ENCODE peak calls at places on chromosome 15, in five cellular contexts. N is left ventricle myocardium inferior, Z is heart left ventricle, J is heart right ventricle, H is PC-3. F is an unnamed sample. For H3K4me1, the result is how much of the 10 kb centered on the place peaks cover.

GRCh38 chr15:94670436-94671034 is 439.2 kb downstream of the MCTP2 start:
- DNase-seq in N (no peak), H (peak), J (no peak), Z (no peak), F (peak)

GRCh38 chr15:84797212-84797611 is 19.9 kb upstream of the ALPK3 start:
- DNase-seq in Z (no peak), N (no peak), J (no peak), H (no peak), F (no peak)

GRCh38 chr15:23372284-23372683 is 17.7 kb downstream of the GOLGA8S start:
- DNase-seq in J (no peak), Z (no peak), N (no peak), H (no peak), F (peak)

GRCh38 chr15:32943691-32944090 is 225.9 kb downstream of the GREM1 start:
- DNase-seq in J (no peak), H (no peak), Z (no peak), N (no peak), F (no peak)

GRCh38 chr15:88401972-88402656 is 65.1 kb downstream of the MRPL46 start:
- DNase-seq in H (no peak), Z (peak), J (peak), N (peak), F (no peak)

GRCh38 chr15:39953521-39953920 is 19.6 kb downstream of the EIF2AK4 start:
- DNase-seq in J (no peak), H (no peak), N (no peak), Z (no peak), F (no peak)

GRCh38 chr15:96390986-96391385 is 60.5 kb downstream of the NR2F2 start:
- DNase-seq in N (no peak), H (no peak), Z (no peak), J (no peak), F (no peak)

GRCh38 chr15:95739161-95739560 is 591.3 kb upstream of the NR2F2 start:
- DNase-seq in J (no peak), Z (no peak), H (no peak), N (no peak), F (no peak)

GRCh38 chr15:72242775-72243370 is 11.9 kb upstream of the PKM start:
- DNase-seq in N (no peak), J (no peak), H (no peak), Z (no peak), F (no peak)

GRCh38 chr15:100853676-100854440 is 25.8 kb upstream of the ALDH1A3 start:
- DNase-seq in J (no peak), N (no peak), Z (no peak), H (no peak), F (peak)

GRCh38 chr15:97081666-97082226 is 751.2 kb downstream of the NR2F2 start:
- DNase-seq in J (no peak), H (no peak), Z (no peak), N (no peak), F (no peak)

GRCh38 chr15:59339252-59339672 is 33.4 kb downstream of the MYO1E start:
- DNase-seq in Z (no peak), J (no peak), N (no peak), H (no peak), F (no peak)

GRCh38 chr15:50542051-50542450 is 4.4 kb downstream of the USP50 start:
- DNase-seq in N (no peak), Z (no peak), H (no peak), J (no peak), F (no peak)

GRCh38 chr15:25088261-25088790 is 133.5 kb downstream of the SNRPN start:
- DNase-seq in J (no peak), Z (no peak), N (no peak), H (no peak), F (peak)

GRCh38 chr15:69751147-69751546 is 298.5 kb downstream of the RPLP1 start:
- DNase-seq in J (no peak), H (no peak), N (no peak), Z (no peak), F (no peak)

GRCh38 chr15:41978534-41978933 is 6.2 kb upstream of the EHD4 start:
- DNase-seq in N (no peak), H (no peak), J (no peak), Z (no peak), F (no peak)

GRCh38 chr15:25798207-25798931 is 64.8 kb downstream of the ATP10A start:
- DNase-seq in N (no peak), J (no peak), H (no peak), Z (no peak), F (no peak)

GRCh38 chr15:85771276-85771675 is 23.4 kb downstream of the KLHL25 start:
- DNase-seq in H (no peak), J (no peak), Z (no peak), N (no peak), F (no peak)

GRCh38 chr15:97566957-97567356 is 393.5 kb upstream of the ARRDC4 start:
- DNase-seq in J (no peak), H (no peak), Z (no peak), N (no peak), F (no peak)

GRCh38 chr15:56019819-56020218 is 26.4 kb upstream of the NEDD4 start:
- DNase-seq in N (no peak), J (no peak), H (no peak), Z (no peak), F (no peak)

GRCh38 chr15:86570738-86571137 is 491.1 kb downstream of the AGBL1 start:
- DNase-seq in J (peak), N (peak), Z (peak), H (no peak), F (no peak)

GRCh38 chr15:84598993-84599392 is 1.8 kb upstream of the ZSCAN2 start:
- DNase-seq in J (no peak), Z (peak), H (peak), N (no peak), F (no peak)

GRCh38 chr15:33098082-33099058 is 96.1 kb downstream of the FMN1 start:
- DNase-seq in J (no peak), Z (no peak), N (no peak), H (peak), F (peak)

GRCh38 chr15:40525855-40526254 is 39.0 kb downstream of the CCDC32 start:
- DNase-seq in Z (no peak), H (no peak), N (no peak), J (no peak), F (no peak)

GRCh38 chr15:78284758-78285157 is 14.7 kb downstream of the SKIC8 start:
- DNase-seq in N (no peak), J (no peak), Z (no peak), H (no peak), F (no peak)

GRCh38 chr15:40291088-40291574 is 8.3 kb upstream of the ANKRD63 start:
- DNase-seq in Z (peak), H (peak), J (peak), N (no peak), F (no peak)

GRCh38 chr15:79036323-79036722 is 54.3 kb downstream of the RASGRF1 start:
- DNase-seq in H (no peak), N (no peak), Z (no peak), J (no peak), F (no peak)

GRCh38 chr15:39455502-39455991 is 125.3 kb upstream of the THBS1 start:
- DNase-seq in H (peak), N (no peak), Z (no peak), J (no peak), F (no peak)

GRCh38 chr15:77764095-77764494 is 131.4 kb upstream of the LINGO1 start:
- DNase-seq in J (no peak), Z (no peak), H (no peak), N (no peak), F (no peak)

GRCh38 chr15:101652783-101653430 is 726 bp upstream of the TM2D3 start:
- DNase-seq in Z (no peak), N (no peak), H (peak), J (no peak), F (peak)

GRCh38 chr15:70334286-70334685 is 236.6 kb upstream of the TLE3 start:
- DNase-seq in Z (no peak), N (no peak), J (no peak), H (no peak), F (no peak)

GRCh38 chr15:34584321-34584668 is 844 bp upstream of the GOLGA8B start:
- DNase-seq in H (no peak), N (no peak), Z (no peak), J (no peak), F (no peak)

GRCh38 chr15:64774556-64775523 is 549 bp downstream of the RBPMS2 start:
- DNase-seq in H (no peak), N (peak), J (peak), Z (peak), F (no peak)

GRCh38 chr15:69735126-69735525 is 282.5 kb downstream of the RPLP1 start:
- DNase-seq in Z (no peak), H (no peak), N (no peak), J (no peak), F (peak)

GRCh38 chr15:94777037-94777436 is 545.7 kb downstream of the MCTP2 start:
- DNase-seq in H (no peak), N (no peak), J (no peak), Z (no peak), F (no peak)

DNA sequence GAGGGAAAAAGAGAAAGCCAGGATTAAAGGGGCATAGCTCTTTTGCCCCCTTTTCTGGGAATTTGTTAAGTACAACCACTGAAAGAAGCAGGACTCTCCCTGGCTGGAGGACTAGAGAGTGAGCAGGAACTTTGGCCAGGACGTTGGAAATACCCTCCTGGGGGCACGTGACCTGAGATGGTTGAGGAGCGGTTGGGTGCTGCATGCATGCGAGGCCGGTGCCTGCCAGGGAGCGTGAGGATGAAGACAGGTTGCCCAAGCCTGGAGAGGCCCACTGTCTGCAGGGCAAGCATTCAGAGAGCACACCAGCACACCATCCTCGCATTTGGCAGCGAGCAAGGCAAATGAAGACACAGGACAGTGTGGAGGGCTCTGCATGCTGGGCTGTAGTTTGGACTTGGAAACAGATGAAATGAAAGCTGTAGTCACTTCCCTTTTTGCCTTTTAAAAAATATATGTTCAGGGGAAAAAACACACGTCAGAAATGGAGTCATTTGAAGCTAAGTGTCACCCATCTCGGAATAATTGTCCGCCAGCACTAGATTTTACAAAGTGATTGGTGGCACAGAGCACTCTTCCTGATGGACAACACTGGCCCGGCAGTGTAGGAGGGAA is 217.6 kb downstream of the SLCO3A1 start:
- DNase-seq in H (no peak), N (peak), Z (peak), J (peak), F (no peak)
- H3K4me1 ChIP-seq in H (under half), N (half or more), Z (half or more), J (under half), F (under half)

GRCh38 chr15:74773731-74774252 is 8.1 kb upstream of the CSK start:
- DNase-seq in N (no peak), H (no peak), Z (no peak), J (no peak), F (no peak)
- H3K4me3 ChIP-seq in N (no peak), H (no peak), Z (no peak), J (no peak), F (no peak)

DNA sequence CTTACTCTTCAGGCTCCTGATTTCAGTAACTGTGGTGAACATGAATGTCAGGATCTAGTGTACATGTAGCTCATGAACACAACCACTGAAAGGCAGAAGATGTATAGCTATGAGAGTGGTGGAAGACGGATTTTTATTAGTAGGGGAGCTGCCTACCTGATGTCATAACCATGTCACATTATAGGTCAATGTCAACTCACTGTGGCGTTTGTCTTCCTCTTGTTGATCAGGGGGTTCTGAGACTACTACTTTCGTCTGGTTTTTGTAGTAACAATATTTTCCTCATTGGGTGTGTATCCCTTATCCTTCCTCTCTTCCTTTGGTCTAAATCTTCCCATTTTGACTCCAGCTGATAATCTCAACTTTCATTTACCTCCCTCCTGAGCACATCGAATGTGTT is 7.3 kb downstream of the UNC13C start:
- DNase-seq in N (no peak), H (no peak), J (no peak), Z (no peak), F (no peak)
- H3K4me1 ChIP-seq in N (under half), H (under half), J (under half), Z (under half), F (under half)

GRCh38 chr15:52438047-52438446 is 90.6 kb downstream of the MYO5A start:
- DNase-seq in N (no peak), J (no peak), H (peak), Z (peak), F (no peak)
- H3K4me3 ChIP-seq in N (no peak), J (no peak), H (no peak), Z (no peak), F (no peak)

GRCh38 chr15:99658000-99658399 is 75.2 kb downstream of the LYSMD4 start:
- DNase-seq in Z (no peak), J (no peak), H (no peak), N (no peak), F (no peak)
- H3K4me1 ChIP-seq in Z (half or more), J (under half), H (under half), N (half or more), F (under half)

GRCh38 chr15:44286814-44287555 is 1.5 kb upstream of the GOLM2 start:
- DNase-seq in H (peak), Z (no peak), J (no peak), N (no peak), F (no peak)
- H3K4me3 ChIP-seq in H (peak), Z (peak), J (peak), N (peak), F (no peak)

DNA sequence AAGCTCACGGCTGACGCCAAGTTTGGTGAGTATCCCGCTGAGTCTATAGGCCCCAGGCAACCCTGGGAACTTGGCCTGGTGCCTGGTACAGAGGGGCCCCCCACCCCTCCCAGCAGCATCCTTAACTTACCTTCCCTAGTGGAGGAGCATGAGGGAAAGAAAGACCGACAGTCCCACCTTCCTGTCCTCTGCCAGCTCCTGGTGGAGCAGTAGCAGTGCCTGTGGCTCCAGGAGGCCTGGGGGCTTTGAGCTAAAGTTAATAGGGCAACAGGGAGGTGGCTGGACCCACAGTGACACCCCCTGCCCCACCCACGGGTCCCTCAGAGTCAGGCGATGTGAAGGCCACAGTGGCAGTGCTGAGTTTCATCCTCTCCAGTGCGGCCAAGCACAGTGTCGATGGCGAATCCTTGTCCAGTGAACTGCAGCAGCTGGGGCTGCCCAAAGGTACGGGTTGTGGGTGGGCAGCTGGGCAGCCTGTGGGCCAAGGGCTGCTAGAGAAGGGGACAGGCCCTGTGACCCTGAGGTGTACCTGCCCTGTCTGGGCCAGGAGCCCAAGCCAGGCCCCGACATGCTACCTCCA is 2.9 kb downstream of the COMMD4 start:
- DNase-seq in H (no peak), Z (no peak), J (no peak), N (no peak), F (no peak)
- H3K4me1 ChIP-seq in H (under half), Z (under half), J (under half), N (under half), F (under half)

DNA sequence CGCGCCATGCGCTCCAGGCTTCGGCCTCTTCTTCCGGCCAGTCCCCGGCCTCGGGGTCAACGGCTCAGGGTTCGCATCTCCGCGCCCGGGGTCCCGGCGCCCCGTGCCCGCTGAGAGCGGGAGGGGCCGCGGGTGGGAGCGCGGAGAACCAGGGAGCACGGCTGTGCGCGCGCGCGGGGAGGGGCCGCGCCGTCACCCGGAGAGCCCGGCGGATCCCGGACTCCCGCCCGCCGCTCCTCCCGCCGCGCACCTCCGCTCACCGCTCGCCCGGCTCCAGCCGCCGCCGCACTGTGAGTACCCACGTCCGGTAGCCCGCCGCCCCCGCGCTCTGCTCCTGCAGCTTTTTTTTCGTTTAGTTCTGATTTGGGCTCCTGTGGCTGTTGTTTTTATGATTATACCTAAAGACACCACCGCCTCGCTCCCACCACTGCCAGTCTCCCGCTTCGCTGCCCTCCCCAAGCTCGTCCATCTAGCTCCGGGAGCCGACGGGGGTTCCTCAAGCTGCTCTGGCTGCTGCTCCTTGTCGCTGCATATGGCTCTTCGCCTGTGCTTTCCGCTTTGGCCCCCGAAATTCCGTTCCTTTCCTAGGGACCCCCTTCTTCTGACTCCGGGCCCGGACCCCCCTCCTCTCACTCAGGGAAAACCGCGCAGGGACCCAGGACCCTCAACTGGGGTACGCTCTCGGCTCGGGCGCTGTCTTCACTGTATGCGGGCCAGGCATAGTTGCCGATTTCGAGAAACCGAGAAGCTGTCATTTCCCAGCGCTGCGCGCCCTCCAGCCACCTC is 1.7 kb upstream of the SKOR1 start:
- DNase-seq in Z (peak), H (no peak), N (no peak), J (no peak), F (no peak)
- H3K4me3 ChIP-seq in Z (peak), H (no peak), N (peak), J (peak), F (no peak)

GRCh38 chr15:57038040-57038439 is 119.6 kb downstream of the TCF12 start:
- DNase-seq in N (no peak), H (no peak), J (no peak), Z (no peak), F (no peak)

GRCh38 chr15:57044961-57045360 is 126.5 kb downstream of the TCF12 start:
- DNase-seq in Z (no peak), H (no peak), J (no peak), N (no peak), F (no peak)

GRCh38 chr15:57038496-57038895 is 120.1 kb downstream of the TCF12 start:
- DNase-seq in N (no peak), Z (no peak), H (no peak), J (no peak), F (no peak)

GRCh38 chr15:57044072-57044702 is 125.7 kb downstream of the TCF12 start:
- DNase-seq in H (no peak), Z (no peak), N (no peak), J (no peak), F (no peak)

GRCh38 chr15:57041416-57041815 is 123.0 kb downstream of the TCF12 start:
- DNase-seq in H (no peak), N (no peak), J (no peak), Z (no peak), F (peak)
- H3K4me1 ChIP-seq in H (under half), N (half or more), J (under half), Z (under half), F (under half)

F was measured in SJSA1.